ENCODE peak calls at places on chromosomes 11 and 22, in five cellular contexts. Y, D, J, L and M are unnamed samples. For H3K4me1, the result is how much of the 10 kb centered on the place peaks cover.

GRCh38 chr11:626475-627272 is at the start of gene SCT:
- DNase-seq in Y (no peak), D (no peak), J (peak), L (peak), M (no peak)

GRCh38 chr22:34395370-34395769 is 475.1 kb upstream of the LARGE1 start:
- DNase-seq in Y (no peak), D (no peak), J (no peak), L (no peak), M (no peak)

GRCh38 chr11:64788321-64789215 is 10.2 kb upstream of the SF1 start:
- DNase-seq in Y (no peak), D (no peak), J (peak), L (peak), M (no peak)

GRCh38 chr11:17575431-17576425 is 28.7 kb downstream of the OTOG start:
- DNase-seq in Y (no peak), D (no peak), J (no peak), L (no peak), M (no peak)

GRCh38 chr22:22171357-22172218 is 73.0 kb upstream of the VPREB1 start:
- DNase-seq in Y (peak), D (no peak), J (no peak), L (no peak), M (no peak)

GRCh38 chr22:17866127-17866526 is 91.9 kb upstream of the BID start:
- DNase-seq in Y (no peak), D (no peak), J (no peak), L (no peak), M (no peak)

GRCh38 chr11:33772300-33772699 is 2.0 kb downstream of the FBXO3 start:
- DNase-seq in Y (no peak), D (no peak), J (no peak), L (no peak), M (no peak)

GRCh38 chr11:42840176-42840829 is 471.5 kb upstream of the API5 start:
- DNase-seq in Y (no peak), D (no peak), J (no peak), L (no peak), M (no peak)

GRCh38 chr11:36240746-36241295 is 48.4 kb downstream of the COMMD9 start:
- DNase-seq in Y (no peak), D (no peak), J (no peak), L (no peak), M (no peak)

GRCh38 chr11:43987384-43988039 is 45.1 kb downstream of the C11orf96 start:
- DNase-seq in Y (no peak), D (peak), J (no peak), L (peak), M (no peak)

GRCh38 chr11:75566763-75567279 is 4.8 kb downstream of the SERPINH1 start:
- DNase-seq in Y (no peak), D (no peak), J (no peak), L (no peak), M (no peak)

GRCh38 chr11:75565916-75566762 is 4.1 kb downstream of the SERPINH1 start:
- DNase-seq in Y (no peak), D (no peak), J (no peak), L (no peak), M (no peak)

GRCh38 chr11:75563501-75563977 is 1.5 kb downstream of the SERPINH1 start:
- DNase-seq in Y (no peak), D (no peak), J (no peak), L (no peak), M (no peak)

GRCh38 chr11:75563978-75564552 is 2.0 kb downstream of the SERPINH1 start:
- DNase-seq in Y (no peak), D (peak), J (no peak), L (no peak), M (no peak)

DNA sequence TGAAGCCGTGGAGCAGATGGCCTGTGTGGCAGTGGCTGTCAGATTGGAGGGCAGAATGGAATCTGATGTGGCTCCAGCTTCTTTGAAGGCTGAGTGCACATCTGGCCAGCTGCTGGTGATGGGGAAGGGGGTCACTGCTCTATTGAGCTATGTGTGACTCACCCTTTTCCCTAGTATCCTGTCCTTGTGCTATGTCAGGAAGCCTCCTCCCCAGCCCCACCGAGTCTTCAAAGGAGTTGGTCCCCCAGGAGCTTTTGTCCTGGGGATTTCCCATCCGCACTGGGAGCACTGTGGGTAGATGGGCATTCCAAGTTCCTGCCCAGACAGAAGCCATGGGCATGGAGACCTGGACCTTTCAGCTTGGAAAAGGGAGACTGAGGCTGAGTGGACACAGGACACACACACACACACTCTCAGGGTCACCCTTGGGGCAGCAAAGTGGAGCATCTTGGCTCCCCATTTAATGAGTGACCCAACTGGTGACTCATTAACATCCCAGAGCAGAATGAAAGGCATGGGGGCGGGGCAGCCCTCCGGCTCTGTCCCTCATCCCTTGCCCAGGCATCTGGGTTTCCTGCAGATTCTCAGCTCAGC is 3.3 kb downstream of the SERPINH1 start:
- DNase-seq in Y (no peak), D (peak), J (no peak), L (no peak), M (no peak)
- H3K4me3 ChIP-seq in Y (no peak), D (no peak), J (no peak), L (peak), M (no peak)

GRCh38 chr22:36424901-36425579 is 37.3 kb upstream of the MYH9 start:
- DNase-seq in Y (no peak), D (no peak), J (no peak), L (no peak), M (no peak)

GRCh38 chr22:36422287-36423014 is 34.7 kb upstream of the MYH9 start:
- DNase-seq in Y (no peak), D (no peak), J (no peak), L (no peak), M (no peak)

GRCh38 chr22:36425977-36426523 is 38.3 kb upstream of the MYH9 start:
- DNase-seq in Y (no peak), D (no peak), J (peak), L (peak), M (no peak)

GRCh38 chr22:36419912-36420882 is 32.4 kb upstream of the MYH9 start:
- DNase-seq in Y (no peak), D (no peak), J (no peak), L (no peak), M (no peak)

GRCh38 chr22:36423461-36424404 is 36.0 kb upstream of the MYH9 start:
- DNase-seq in Y (no peak), D (no peak), J (peak), L (no peak), M (no peak)
- H3K27ac ChIP-seq in Y (no peak), D (no peak), J (peak), L (peak), M (no peak)

GRCh38 chr11:3904228-3904627 is 48.8 kb downstream of the STIM1 start:
- DNase-seq in Y (no peak), D (no peak), J (no peak), L (no peak), M (no peak)
- H3K4me1 ChIP-seq in Y (half or more), D (under half), J (half or more), L (half or more), M (under half)

GRCh38 chr22:37970864-37971263 is 13.5 kb downstream of the SOX10 start:
- DNase-seq in Y (no peak), D (no peak), J (no peak), L (no peak), M (no peak)
- H3K4me3 ChIP-seq in Y (no peak), D (no peak), J (no peak), L (no peak), M (no peak)

GRCh38 chr11:68012044-68012842 is 2.1 kb downstream of the ALDH3B1 start:
- DNase-seq in Y (no peak), D (no peak), J (no peak), L (peak), M (no peak)
- H3K27ac ChIP-seq in Y (no peak), D (peak), J (peak), L (peak), M (peak)